ENCODE peak calls at places on chromosomes 3 and 15, in six cellular contexts. B is GM23338, P is GM23248, X is epithelial cell of esophagus, Q is fibroblast of mammary gland, D is osteoblast. F is an unnamed sample.
A peak's percentile ranks its signal among the peaks of the same experiment; 100 is the strongest.

GRCh38 chr15:34893967-34894366 is 75.6 kb downstream of the AQR start:
- DNase-seq in P (no peak), Q (no peak), D (no peak), X (no peak), B (no peak), F (no peak)

GRCh38 chr15:57736591-57736990 is 30.1 kb downstream of the POLR2M start:
- DNase-seq in Q (no peak), X (no peak), D (no peak), B (no peak), P (no peak), F (no peak)

GRCh38 chr3:7683431-7683830 is 818.2 kb upstream of the LMCD1 start:
- DNase-seq in X (no peak), Q (peak; percentile 39), B (no peak), P (no peak), D (no peak), F (peak; percentile 0)

GRCh38 chr3:178386401-178386800 is 149.8 kb upstream of the KCNMB2 start:
- DNase-seq in D (no peak), B (no peak), X (no peak), Q (no peak), P (no peak), F (no peak)

GRCh38 chr3:97689962-97690361 is 74.6 kb upstream of the ARL6 start:
- DNase-seq in B (no peak), D (no peak), P (no peak), X (no peak), Q (no peak), F (no peak)

GRCh38 chr3:65729553-65729952 is 309.2 kb downstream of the MAGI1 start:
- DNase-seq in Q (peak; percentile 81), P (peak; percentile 52), D (no peak), X (no peak), B (no peak), F (no peak)

GRCh38 chr3:144403040-144403457 is 431.4 kb downstream of the DIPK2A start:
- DNase-seq in Q (peak; percentile 14), P (peak; percentile 67), B (no peak), X (peak; percentile 36), D (no peak), F (peak; percentile 41)

GRCh38 chr3:109943181-109943580 is 605.8 kb upstream of the DPPA4 start:
- DNase-seq in D (peak; percentile 3), B (no peak), Q (peak; percentile 83), P (no peak), X (no peak), F (no peak)

GRCh38 chr15:65004993-65005392 is 15.3 kb upstream of the SPG21 start:
- DNase-seq in X (no peak), D (no peak), Q (no peak), P (no peak), B (no peak), F (no peak)

GRCh38 chr3:146325170-146325569 is 74.3 kb upstream of the PLSCR4 start:
- DNase-seq in B (no peak), Q (peak; percentile 27), X (no peak), D (no peak), P (no peak), F (no peak)

GRCh38 chr3:126554560-126555525 is 3.9 kb downstream of the C3orf22 start:
- DNase-seq in X (no peak), Q (no peak), B (no peak), P (no peak), D (peak; percentile 32), F (no peak)

GRCh38 chr15:77035999-77036471 is 34.9 kb downstream of the TSPAN3 start:
- DNase-seq in B (no peak), X (peak; percentile 49), P (no peak), D (peak; percentile 81), Q (no peak), F (peak; percentile 35)

DNA sequence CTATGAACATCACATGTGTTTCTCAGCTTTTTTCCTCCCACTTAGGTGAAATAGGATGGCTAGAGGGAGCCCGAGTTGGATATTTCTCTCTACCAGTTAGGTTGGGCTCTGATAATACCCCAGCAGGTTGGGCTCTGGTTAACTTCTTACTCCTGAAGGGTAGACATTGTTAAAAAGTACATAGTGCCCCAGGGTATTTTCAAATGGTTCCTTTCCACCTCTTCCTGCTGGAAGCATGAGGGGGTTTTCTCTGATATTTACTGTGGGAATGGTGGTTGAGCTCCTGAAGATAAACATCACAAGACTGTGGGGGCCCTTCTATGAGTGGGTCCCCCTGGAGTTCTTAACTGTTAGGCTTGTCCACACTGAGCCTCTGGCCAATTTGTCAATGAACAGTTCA is 36.1 kb upstream of the SPESP1 start:
- DNase-seq in P (no peak), Q (no peak), D (no peak), X (no peak), B (peak; percentile 3), F (no peak)
- H3K4me3 ChIP-seq in P (no peak overlapping the region), Q (no peak overlapping the region), D (no peak overlapping the region), X (no peak overlapping the region), B (no peak overlapping the region), F (no peak overlapping the region)

GRCh38 chr15:75201609-75202250 is at the start of gene C15orf39:
- DNase-seq in D (peak; percentile 99), Q (peak; percentile 54), B (peak; percentile 69), X (peak; percentile 72), P (peak; percentile 91), F (peak; percentile 36)
- H3K4me3 ChIP-seq in D (peak within 1 kb of the TSS; percentile 99), Q (peak within 1 kb of the TSS; percentile 84), B (peak within 1 kb of the TSS; percentile 93), X (peak within 1 kb of the TSS; percentile 85), P (peak within 1 kb of the TSS; percentile 97), F (peak within 1 kb of the TSS; percentile 92)

DNA sequence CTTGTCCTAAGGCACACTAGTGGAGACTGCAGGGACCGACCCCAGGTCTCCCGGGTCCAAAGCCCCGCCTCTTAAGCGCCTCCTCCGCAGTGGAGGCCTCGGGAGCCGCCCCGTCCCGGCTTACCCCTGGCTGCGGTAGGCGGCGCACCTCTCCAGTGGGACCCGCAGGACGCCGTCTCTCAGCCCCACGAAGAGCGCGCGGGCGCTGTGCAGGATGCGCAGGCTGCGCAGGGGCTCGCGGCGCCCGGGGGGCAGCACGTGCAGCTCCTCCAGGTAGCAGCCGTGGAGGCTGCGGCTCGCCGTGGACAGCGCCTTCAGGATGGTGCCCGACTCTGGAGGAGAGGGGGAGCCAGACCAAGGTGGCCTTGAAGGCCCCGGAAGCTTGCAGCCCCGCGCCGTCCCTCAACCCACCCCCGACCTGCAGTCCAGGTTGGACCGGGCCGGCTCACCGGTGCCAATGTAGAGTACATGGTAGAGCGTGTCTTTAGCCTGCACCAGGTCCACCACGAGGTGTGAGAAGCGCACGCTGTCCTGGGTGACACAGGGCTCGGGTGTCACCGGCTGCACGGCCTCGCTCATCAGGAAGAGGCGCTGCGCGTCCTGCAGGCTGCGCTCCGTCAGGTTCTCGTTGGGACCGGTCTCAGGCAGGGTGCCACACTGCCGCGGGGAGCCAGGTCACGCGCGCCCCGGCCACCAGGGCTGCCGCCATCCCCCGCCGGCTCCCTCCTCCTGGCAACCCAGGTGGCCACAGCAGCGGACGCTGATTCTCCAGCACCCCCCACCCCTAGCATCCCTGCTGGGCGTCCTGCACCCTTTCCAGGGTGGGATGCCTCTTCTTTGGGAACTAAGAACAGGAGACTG is 105.5 kb downstream of the SEMA5B start:
- DNase-seq in P (peak; percentile 8), X (peak; percentile 43), B (peak; percentile 87), Q (no peak), D (peak; percentile 77), F (no peak)
- H3K4me3 ChIP-seq in P (no peak overlapping the region), X (no peak overlapping the region), B (peak overlapping the region; percentile 66), Q (no peak overlapping the region), D (no peak overlapping the region), F (peak overlapping the region; percentile 9)

DNA sequence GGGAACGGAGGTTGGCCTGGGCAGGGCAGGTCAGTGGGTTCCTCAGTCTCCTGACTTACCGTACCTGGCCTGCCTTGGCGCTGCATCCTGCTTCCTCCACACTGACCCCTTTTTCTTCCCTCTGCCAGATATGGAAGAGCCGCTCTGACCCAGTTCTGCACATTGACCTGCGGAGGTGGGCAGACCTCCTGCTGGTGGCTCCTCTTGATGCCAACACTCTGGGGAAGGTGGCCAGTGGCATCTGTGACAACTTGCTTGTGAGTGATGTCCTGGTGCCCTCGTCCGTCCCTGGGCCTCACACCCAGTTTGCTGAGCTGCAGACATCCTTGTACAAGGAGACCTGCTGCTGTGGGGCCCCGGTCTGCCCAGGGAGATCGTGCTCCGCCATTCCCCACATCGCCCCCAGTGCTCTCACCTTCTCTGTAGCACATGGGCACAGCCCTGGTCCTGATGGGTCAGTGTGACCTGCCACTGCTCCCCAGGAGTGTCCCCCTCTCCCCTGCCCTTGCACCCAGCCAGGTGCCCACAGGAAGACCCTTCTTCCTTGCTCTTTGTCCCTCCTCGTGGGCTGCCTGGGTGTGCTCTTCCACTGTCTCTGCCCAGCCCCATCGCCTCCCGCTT is 21.0 kb downstream of the PPCDC start:
- DNase-seq in B (no peak), D (peak; percentile 41), X (no peak), Q (no peak), P (no peak), F (no peak)
- H3K4me3 ChIP-seq in B (no peak overlapping the region), D (peak overlapping the region; percentile 44), X (no peak overlapping the region), Q (no peak overlapping the region), P (no peak overlapping the region), F (no peak overlapping the region)

GRCh38 chr3:88725440-88725839 is 382.0 kb upstream of the EPHA3 start:
- DNase-seq in P (no peak), B (no peak), Q (no peak), X (no peak), D (no peak), F (no peak)
- H3K4me3 ChIP-seq in P (no peak overlapping the region), B (no peak overlapping the region), Q (no peak overlapping the region), X (no peak overlapping the region), D (no peak overlapping the region), F (no peak overlapping the region)

GRCh38 chr15:48898083-48898482 is 20.1 kb downstream of the EID1 start:
- DNase-seq in Q (no peak), D (no peak), P (no peak), X (no peak), B (no peak), F (no peak)

GRCh38 chr15:48893311-48893710 is 15.4 kb downstream of the EID1 start:
- DNase-seq in Q (no peak), P (no peak), B (no peak), X (no peak), D (no peak), F (no peak)

GRCh38 chr15:48897144-48897814 is 19.3 kb downstream of the EID1 start:
- DNase-seq in B (peak; percentile 52), X (no peak), P (peak; percentile 85), D (peak; percentile 57), Q (peak; percentile 64), F (no peak)

GRCh38 chr15:48899793-48900192 is 21.9 kb downstream of the EID1 start:
- DNase-seq in X (peak; percentile 48), P (no peak), Q (no peak), D (no peak), B (no peak), F (peak; percentile 42)

DNA sequence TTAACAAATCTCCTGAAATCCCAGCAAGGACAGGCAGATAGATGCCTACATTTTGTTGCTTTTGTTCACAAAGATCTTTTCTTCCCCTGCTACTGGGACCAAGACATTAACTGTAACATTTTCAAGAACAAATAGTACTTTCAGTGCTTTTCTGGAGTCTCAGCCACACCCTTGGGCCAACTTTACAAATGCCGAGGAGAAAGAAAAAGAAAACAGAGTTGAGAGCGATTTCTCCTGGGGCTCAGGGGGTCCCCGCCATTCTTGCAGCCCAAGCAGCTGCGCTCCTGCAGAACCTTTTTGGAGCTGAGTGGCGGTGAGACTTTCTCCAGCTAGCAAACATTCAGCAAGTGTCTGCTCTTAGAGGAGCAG is 18.8 kb downstream of the EID1 start:
- DNase-seq in Q (no peak), P (no peak), D (no peak), X (no peak), B (no peak), F (no peak)
- H3K4me3 ChIP-seq in Q (peak overlapping the region; percentile 36), P (peak overlapping the region; percentile 67), D (peak overlapping the region; percentile 70), X (no peak overlapping the region), B (no peak overlapping the region), F (no peak overlapping the region)

DNA sequence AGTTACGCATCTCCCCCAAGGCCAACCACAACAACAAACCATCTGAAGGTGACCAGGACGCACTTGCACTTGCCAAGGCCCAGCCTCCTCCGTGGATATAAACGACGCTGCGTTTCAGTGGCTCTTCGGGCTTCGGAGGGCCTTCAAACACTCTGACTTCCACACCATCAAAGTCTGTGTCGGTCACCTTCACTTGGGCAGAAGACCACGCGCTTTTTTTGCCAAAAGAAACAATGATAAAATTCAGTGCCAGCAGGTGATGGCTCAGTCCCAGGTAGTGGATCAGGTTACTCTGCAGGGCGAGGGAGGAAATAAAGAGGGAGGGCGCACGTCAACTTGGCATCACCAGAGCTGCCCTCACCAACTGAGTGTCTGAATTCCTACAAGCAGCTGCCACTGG is 63.0 kb downstream of the NCEH1 start:
- DNase-seq in Q (no peak), B (no peak), D (no peak), X (peak; percentile 69), P (no peak), F (peak; percentile 59)
- H3K4me3 ChIP-seq in Q (no peak overlapping the region), B (no peak overlapping the region), D (no peak overlapping the region), X (no peak overlapping the region), P (no peak overlapping the region), F (no peak overlapping the region)

F was measured in bronchial epithelial cell.